ENCODE peak calls at places on chromosomes 16 and 17, in nine cellular contexts. Y, I, O, P, N, C, Z, X and Q are unnamed samples.

GRCh38 chr17:63431939-63432804 is 13.9 kb downstream of the CYB561 start:
- DNase-seq in P (no peak), Z (peak), X (no peak), O (no peak), I (peak), N (no peak), Y (no peak), C (no peak), Q (no peak)

GRCh38 chr17:72465191-72466024 is 344.6 kb downstream of the SOX9 start:
- DNase-seq in Y (no peak), I (peak), Z (peak), P (peak), O (peak), N (no peak), X (peak), C (peak), Q (peak)

GRCh38 chr16:5024632-5025031 is 9.1 kb downstream of the NAGPA start:
- DNase-seq in Z (no peak), I (no peak), Y (no peak), P (no peak), O (peak), X (peak), N (no peak), C (no peak), Q (no peak)

GRCh38 chr16:74700206-74701040 is at the start of gene MLKL:
- DNase-seq in C (no peak), O (peak), N (peak), X (peak), Y (no peak), Z (peak), I (peak), P (peak), Q (no peak)

GRCh38 chr16:24834459-24835335 is 11.1 kb upstream of the SLC5A11 start:
- DNase-seq in O (peak), Y (no peak), N (peak), P (peak), Z (peak), I (peak), C (no peak), X (no peak), Q (no peak)

GRCh38 chr17:65345261-65346060 is 208.3 kb downstream of the RGS9 start:
- DNase-seq in Y (no peak), I (no peak), C (no peak), P (peak), X (no peak), O (no peak), N (no peak), Z (peak), Q (no peak)

GRCh38 chr17:80198144-80198661 is 21.9 kb downstream of the SGSH start:
- DNase-seq in P (no peak), O (no peak), N (peak), X (no peak), Y (no peak), Z (no peak), I (peak), C (no peak), Q (no peak)

GRCh38 chr16:57623251-57624043 is 5.0 kb upstream of the ADGRG1 start:
- DNase-seq in I (peak), C (no peak), N (peak), P (peak), O (peak), Z (peak), X (peak), Y (no peak), Q (no peak)

GRCh38 chr16:86713021-86713631 is 134.8 kb downstream of the FOXL1 start:
- DNase-seq in N (no peak), I (no peak), X (no peak), P (no peak), O (no peak), C (no peak), Y (no peak), Z (no peak), Q (no peak)

GRCh38 chr17:83185023-83186002 is 105.9 kb downstream of the METRNL start:
- DNase-seq in Z (no peak), X (no peak), O (no peak), P (no peak), Y (no peak), C (no peak), I (no peak), N (no peak), Q (peak)

GRCh38 chr17:71302721-71303549 is 817.9 kb upstream of the SOX9 start:
- DNase-seq in P (no peak), Y (no peak), I (no peak), X (no peak), Z (no peak), N (no peak), O (peak), C (no peak), Q (no peak)

GRCh38 chr17:75096082-75096625 is 8.4 kb downstream of the SLC16A5 start:
- DNase-seq in O (peak), I (peak), P (peak), Z (peak), N (no peak), Y (no peak), C (no peak), X (peak), Q (no peak)

GRCh38 chr17:40791116-40791515 is 8.6 kb downstream of the KRT28 start:
- DNase-seq in Z (no peak), O (no peak), P (no peak), C (no peak), Y (no peak), N (no peak), X (no peak), I (no peak), Q (no peak)

GRCh38 chr16:46801428-46802049 is 29.4 kb downstream of the C16orf87 start:
- DNase-seq in Z (peak), C (no peak), O (peak), I (peak), N (no peak), X (no peak), Y (no peak), P (no peak), Q (no peak)

GRCh38 chr16:14003119-14003570 is 68.0 kb upstream of the MRTFB start:
- DNase-seq in Z (peak), X (peak), O (peak), P (peak), N (peak), I (no peak), C (no peak), Y (no peak), Q (peak)

GRCh38 chr16:56828641-56829040 is 36.4 kb upstream of the SLC12A3 start:
- DNase-seq in Y (no peak), I (no peak), X (no peak), C (no peak), P (no peak), Z (no peak), N (no peak), O (no peak), Q (no peak)

GRCh38 chr17:81647640-81648012 is 8.7 kb downstream of the PDE6G start:
- DNase-seq in X (no peak), I (no peak), O (no peak), N (no peak), Y (no peak), C (no peak), Z (no peak), P (no peak), Q (no peak)

GRCh38 chr16:65515193-65515592 is 393.3 kb upstream of the CDH11 start:
- DNase-seq in X (no peak), Z (no peak), Y (no peak), I (no peak), C (no peak), N (no peak), O (no peak), P (no peak), Q (no peak)

GRCh38 chr16:56869513-56870270 is 4.7 kb downstream of the SLC12A3 start:
- DNase-seq in Y (no peak), N (peak), Z (peak), P (no peak), O (no peak), C (no peak), X (no peak), I (peak), Q (no peak)

GRCh38 chr16:83952587-83952939 is 477 bp upstream of the OSGIN1 start:
- DNase-seq in I (no peak), X (peak), C (no peak), P (no peak), Y (no peak), Z (no peak), O (peak), N (no peak), Q (no peak)

GRCh38 chr16:81837312-81837748 is 58.2 kb downstream of the PLCG2 start:
- DNase-seq in O (no peak), Y (no peak), X (no peak), P (no peak), N (no peak), I (no peak), Z (no peak), C (no peak), Q (no peak)

GRCh38 chr16:15835136-15835878 is 21.5 kb downstream of the MYH11 start:
- DNase-seq in X (no peak), C (no peak), O (no peak), Z (no peak), N (no peak), I (no peak), Y (no peak), P (no peak), Q (no peak)

GRCh38 chr16:50467943-50468748 is 80.0 kb upstream of the NKD1 start:
- DNase-seq in Z (no peak), I (peak), X (peak), Y (no peak), O (no peak), N (peak), C (no peak), P (peak), Q (no peak)

GRCh38 chr17:17545031-17545820 is 46.3 kb downstream of the PEMT start:
- DNase-seq in C (no peak), N (no peak), Z (peak), I (no peak), Y (no peak), P (peak), X (no peak), O (no peak), Q (no peak)

GRCh38 chr17:59375858-59376257 is 44.4 kb downstream of the YPEL2 start:
- DNase-seq in C (no peak), O (no peak), Y (no peak), P (no peak), X (no peak), N (no peak), I (no peak), Z (no peak), Q (no peak)

GRCh38 chr17:67974186-67974585 is 22.1 kb downstream of the C17orf58 start:
- DNase-seq in N (peak), X (no peak), I (no peak), P (peak), Z (no peak), C (no peak), O (no peak), Y (no peak), Q (no peak)

GRCh38 chr17:43021739-43022512 is at the start of gene VAT1:
- DNase-seq in X (peak), P (peak), C (no peak), Y (no peak), I (peak), O (peak), N (peak), Z (peak), Q (peak)

GRCh38 chr16:47990676-47991075 is 165.1 kb downstream of the ABCC12 start:
- DNase-seq in P (no peak), N (no peak), Z (no peak), O (no peak), Y (peak), C (no peak), I (no peak), X (no peak), Q (no peak)

GRCh38 chr16:48000622-48001021 is 155.2 kb downstream of the ABCC12 start:
- DNase-seq in Y (peak), P (no peak), X (no peak), N (no peak), I (no peak), C (no peak), O (no peak), Z (no peak), Q (peak)

GRCh38 chr16:47995354-47995753 is 160.4 kb downstream of the ABCC12 start:
- DNase-seq in Z (no peak), Y (no peak), C (no peak), I (no peak), N (peak), P (no peak), X (no peak), O (no peak), Q (peak)
- TF ChIP-seq CTCF in Z (peak), Y (no peak), C (peak), I (peak), N (no peak), P (peak), X (no peak), O (peak), Q (no peak)

GRCh38 chr16:79139799-79140198 is 460.7 kb downstream of the MAF start:
- DNase-seq in O (no peak), C (no peak), N (no peak), P (no peak), Z (no peak), Y (no peak), X (no peak), I (no peak), Q (no peak)
- TF ChIP-seq CTCF in O (no peak), C (no peak), N (no peak), P (no peak), Z (no peak), Y (no peak), X (no peak), I (no peak), Q (no peak)

GRCh38 chr16:89334988-89335802 is 117.7 kb downstream of the ZNF778 start:
- DNase-seq in Y (no peak), O (no peak), P (no peak), N (no peak), Z (no peak), I (no peak), X (peak), C (no peak), Q (no peak)
- TF ChIP-seq CTCF in Y (no peak), O (peak), P (peak), N (no peak), Z (peak), I (no peak), X (no peak), C (peak), Q (no peak)

GRCh38 chr17:28404812-28405570 is 1.0 kb downstream of the SLC46A1 start:
- DNase-seq in I (peak), N (no peak), Y (no peak), Z (no peak), O (no peak), P (no peak), X (peak), C (no peak), Q (no peak)
- TF ChIP-seq CTCF in I (no peak), N (no peak), Y (no peak), Z (no peak), O (no peak), P (no peak), X (no peak), C (no peak), Q (no peak)

DNA sequence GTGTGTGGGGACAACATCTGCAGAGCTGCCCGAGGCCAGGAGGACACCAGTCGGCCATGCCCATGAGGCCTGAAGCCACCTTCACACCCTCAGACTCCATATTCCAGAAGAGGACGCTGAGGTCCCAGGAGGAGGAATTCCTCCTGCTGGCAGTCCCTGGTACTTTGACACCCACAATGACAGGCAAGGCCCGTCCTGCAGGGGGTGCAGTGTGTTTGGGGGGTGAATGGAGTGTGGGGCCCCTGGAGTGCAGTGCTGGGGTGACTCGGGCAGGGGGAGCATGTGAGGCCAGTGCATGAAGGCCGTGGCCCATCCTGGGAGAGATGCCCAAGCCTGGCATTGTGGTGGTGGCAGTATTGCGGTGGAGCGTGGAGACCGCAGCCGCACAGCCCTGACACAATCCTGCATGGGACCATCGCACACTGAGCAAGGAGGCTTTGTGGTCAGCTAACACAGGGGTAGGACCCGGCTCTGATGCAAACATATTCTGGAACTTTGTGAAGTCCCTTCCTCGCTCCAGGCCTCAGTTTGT is 52.2 kb downstream of the ZDHHC7 start:
- DNase-seq in C (no peak), X (no peak), Y (no peak), O (no peak), I (peak), N (peak), P (no peak), Z (no peak), Q (no peak)
- TF ChIP-seq CTCF in C (peak), X (no peak), Y (no peak), O (peak), I (peak), N (no peak), P (peak), Z (no peak), Q (no peak)

GRCh38 chr17:9467518-9467917 is 108.1 kb downstream of the STX8 start:
- DNase-seq in X (no peak), C (no peak), Y (no peak), O (no peak), N (peak), I (no peak), P (no peak), Z (no peak), Q (no peak)
- TF ChIP-seq CTCF in X (no peak), C (no peak), Y (peak), O (no peak), N (no peak), I (peak), P (peak), Z (no peak), Q (no peak)

DNA sequence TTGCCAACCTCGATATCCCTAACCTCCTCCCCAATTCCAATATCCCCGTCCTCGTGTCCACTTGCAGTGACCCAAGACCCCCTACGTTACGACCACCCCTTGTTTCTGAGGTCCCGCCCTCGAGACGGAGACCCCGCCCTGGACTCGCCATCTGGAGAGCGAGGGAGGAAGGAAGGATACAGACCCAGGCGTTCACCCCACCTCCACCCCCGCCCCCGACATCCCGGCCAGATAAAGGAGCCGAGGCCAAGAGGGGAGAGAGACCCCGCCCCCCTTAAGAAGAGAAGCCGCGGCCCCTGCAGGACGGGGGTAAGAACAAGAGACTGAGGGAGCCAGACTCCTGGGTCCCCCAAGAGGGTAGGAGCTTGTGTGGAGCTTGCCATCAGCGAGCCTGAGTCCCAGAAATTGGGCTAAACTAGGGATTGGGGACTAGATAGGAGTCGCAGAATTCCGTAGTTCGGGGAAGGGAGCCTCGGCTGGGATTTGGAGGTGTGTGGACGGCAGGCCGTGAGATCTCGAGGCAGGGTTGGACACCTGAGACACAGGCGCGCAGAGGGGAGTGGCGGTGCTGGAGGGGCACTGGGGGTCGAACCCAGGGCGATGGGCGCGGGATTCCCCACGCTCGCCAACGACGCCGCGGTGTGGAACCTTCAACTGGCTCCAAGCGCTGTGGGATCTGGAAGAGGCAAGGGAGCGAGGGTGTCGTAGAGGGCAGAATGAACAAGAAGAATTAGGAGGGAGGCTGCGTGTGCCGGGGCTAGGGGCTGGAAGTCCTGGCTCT is at the start of gene BCL6B:
- DNase-seq in X (no peak), P (no peak), N (peak), I (no peak), O (no peak), C (no peak), Z (no peak), Y (no peak), Q (no peak)
- TF ChIP-seq CTCF in X (no peak), P (peak), N (no peak), I (no peak), O (no peak), C (no peak), Z (no peak), Y (no peak), Q (no peak)

DNA sequence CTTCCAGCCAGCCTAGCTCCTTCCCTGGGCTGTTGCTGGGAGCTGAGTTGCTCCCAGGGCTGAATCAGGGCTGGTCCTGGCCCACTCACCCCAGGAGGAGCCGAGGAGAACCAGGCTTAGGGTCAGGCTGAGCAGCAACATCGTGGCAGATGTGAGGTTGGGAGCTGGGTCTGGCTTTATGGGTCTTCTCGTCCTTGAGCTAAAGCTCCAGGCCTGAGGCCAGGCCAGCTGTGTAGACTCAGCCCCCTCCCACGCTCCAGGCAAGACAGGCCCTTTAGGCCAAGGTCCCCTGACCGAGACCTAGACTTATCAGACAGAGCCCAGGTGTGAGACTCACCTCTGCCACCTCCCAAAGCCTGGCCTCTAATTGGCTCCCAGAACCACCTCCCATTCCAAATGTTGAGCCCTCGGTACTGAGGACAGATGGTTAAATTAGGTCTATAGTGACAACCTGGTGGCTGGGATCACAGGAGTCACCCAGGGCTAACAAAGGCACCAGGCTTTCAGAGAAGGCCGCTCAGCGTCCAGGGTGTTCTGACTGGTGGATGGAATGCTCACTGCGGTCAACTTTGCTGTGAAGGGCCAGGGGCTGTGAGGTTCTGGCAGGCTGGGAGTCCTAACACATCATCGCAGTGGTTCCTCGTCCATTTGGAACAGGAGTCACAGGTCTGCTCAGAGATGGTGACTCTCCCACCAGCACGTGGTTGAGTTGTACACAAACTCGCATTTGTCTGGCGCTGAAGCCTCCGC is at the start of gene CTRL:
- DNase-seq in Z (no peak), X (peak), N (no peak), P (no peak), I (peak), O (no peak), Y (no peak), C (no peak), Q (no peak)
- TF ChIP-seq CTCF in Z (no peak), X (no peak), N (no peak), P (peak), I (peak), O (no peak), Y (peak), C (peak), Q (peak)

DNA sequence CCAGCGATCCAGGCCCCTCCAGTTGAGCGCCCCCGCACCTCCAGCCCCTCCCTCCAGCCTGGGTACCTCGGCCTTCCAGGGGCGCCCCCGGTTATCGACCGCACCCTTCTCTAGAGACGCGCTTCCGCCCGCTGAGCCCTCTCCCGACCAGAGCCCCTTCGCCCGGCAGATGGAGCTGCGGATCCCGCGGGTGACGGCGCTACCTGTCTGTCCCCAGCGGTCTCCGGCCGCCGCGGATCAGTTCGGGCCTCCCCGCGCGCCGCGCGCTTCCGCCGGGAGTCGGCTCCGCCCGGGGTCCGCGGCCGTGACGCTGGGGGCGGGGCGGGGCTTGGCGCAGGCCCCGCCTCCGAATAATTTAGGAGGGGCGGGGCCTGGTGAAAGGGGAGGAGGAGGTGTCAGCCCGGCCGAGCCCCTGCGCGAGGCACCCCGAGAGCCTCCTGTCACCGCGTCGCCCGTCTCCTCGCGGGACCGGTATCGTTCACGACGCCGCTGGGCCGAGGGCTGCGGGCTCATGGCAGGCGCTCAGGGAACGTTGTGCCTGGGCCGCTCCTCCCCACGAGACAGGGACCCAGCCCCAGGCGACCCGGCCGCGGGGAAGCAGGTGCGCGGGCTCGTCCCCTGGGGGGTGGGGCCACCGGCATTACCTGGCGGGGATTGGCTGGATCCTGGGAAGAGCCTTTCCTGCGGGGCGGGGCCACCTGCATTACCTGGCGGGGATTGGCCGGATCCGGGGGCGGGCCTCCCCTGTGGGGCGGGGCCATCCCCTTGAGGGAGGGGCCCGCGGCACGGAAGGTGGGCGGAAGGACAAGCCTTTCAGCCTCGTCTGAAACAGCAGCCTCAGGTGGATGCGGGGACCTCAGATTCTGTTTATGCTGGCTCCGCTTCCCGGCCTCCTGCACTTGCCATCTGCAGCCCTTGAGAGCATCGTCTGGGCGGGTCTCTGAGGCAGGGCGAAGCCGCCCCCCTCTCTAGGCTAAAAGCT is at the start of gene SPATA2L:
- DNase-seq in Y (peak), C (no peak), P (peak), Z (peak), I (peak), O (peak), N (peak), X (peak), Q (peak)
- TF ChIP-seq CTCF in Y (no peak), C (no peak), P (peak), Z (no peak), I (peak), O (peak), N (no peak), X (no peak), Q (peak)